ENCODE peak calls at places on chromosomes 16 and 17, in ten cellular contexts. P is esophagus squamous epithelium, K is aorta, I is PC-3, R is ovary, F is colonic mucosa, H is Peyer's patch, S is cardiac muscle cell, W is dorsolateral prefrontal cortex, B is mammary epithelial cell. X is an unnamed sample.
A peak's percentile ranks its signal among the peaks of the same experiment; 100 is the strongest.

GRCh38 chr16:4979736-4980660 is 21.9 kb downstream of the SEC14L5 start:
- DNase-seq in P (no peak), K (peak; percentile 2), I (no peak), R (no peak), F (no peak), H (no peak), S (no peak), W (no peak), B (no peak), X (no peak)

GRCh38 chr16:87037012-87037411 is 280.2 kb downstream of the C16orf95 start:
- DNase-seq in P (no peak), K (no peak), I (no peak), R (no peak), F (no peak), H (no peak), S (no peak), W (no peak), B (no peak), X (no peak)

GRCh38 chr16:11557811-11558210 is 28.9 kb downstream of the LITAF start:
- DNase-seq in P (no peak), K (no peak), I (no peak), R (no peak), F (no peak), H (no peak), S (no peak), W (peak; percentile 43), B (no peak), X (no peak)

GRCh38 chr17:74532115-74532514 is 840 bp upstream of the CD300LB start:
- DNase-seq in P (no peak), K (peak; percentile 83), I (no peak), R (no peak), F (peak; percentile 48), H (peak; percentile 50), S (no peak), W (no peak), B (no peak), X (no peak)

GRCh38 chr17:17408236-17408794 is 68.5 kb upstream of the MED9 start:
- DNase-seq in P (no peak), K (no peak), I (peak; percentile 41), R (no peak), F (no peak), H (no peak), S (peak; percentile 75), W (no peak), B (peak; percentile 72), X (no peak)

GRCh38 chr17:50361561-50362480 is 11.2 kb downstream of the MRPL27 start:
- DNase-seq in P (no peak), K (no peak), I (peak; percentile 79), R (no peak), F (peak; percentile 67), H (peak; percentile 52), S (peak; percentile 84), W (no peak), B (peak; percentile 46), X (peak; percentile 63)

GRCh38 chr16:8878523-8878911 is 3.6 kb upstream of the LITAFD start:
- DNase-seq in P (no peak), K (peak; percentile 38), I (peak; percentile 77), R (no peak), F (no peak), H (no peak), S (peak; percentile 66), W (no peak), B (peak; percentile 72), X (peak; percentile 42)

GRCh38 chr17:50310455-50311111 is 35.3 kb upstream of the XYLT2 start:
- DNase-seq in P (no peak), K (no peak), I (no peak), R (no peak), F (no peak), H (no peak), S (no peak), W (no peak), B (no peak), X (no peak)

GRCh38 chr17:58605470-58605869 is 86.4 kb downstream of the TEX14 start:
- DNase-seq in P (no peak), K (no peak), I (no peak), R (no peak), F (no peak), H (no peak), S (no peak), W (no peak), B (no peak), X (no peak)

GRCh38 chr16:73213761-73214480 is 166.0 kb upstream of the ZFHX3 start:
- DNase-seq in P (no peak), K (no peak), I (peak; percentile 9), R (no peak), F (no peak), H (no peak), S (no peak), W (no peak), B (no peak), X (no peak)

GRCh38 chr17:68431661-68432071 is 25.6 kb downstream of the WIPI1 start:
- DNase-seq in P (no peak), K (no peak), I (peak; percentile 45), R (no peak), F (peak; percentile 15), H (peak; percentile 33), S (peak; percentile 52), W (no peak), B (no peak), X (peak; percentile 35)

GRCh38 chr16:719815-720506 is 985 bp upstream of the ANTKMT start:
- DNase-seq in P (no peak), K (no peak), I (peak; percentile 53), R (no peak), F (peak; percentile 43), H (peak; percentile 65), S (no peak), W (no peak), B (no peak), X (no peak)

GRCh38 chr16:27595993-27596392 is 46.0 kb downstream of the KATNIP start:
- DNase-seq in P (no peak), K (no peak), I (no peak), R (no peak), F (no peak), H (no peak), S (peak; percentile 68), W (no peak), B (no peak), X (no peak)

GRCh38 chr16:78256686-78257375 is 157.4 kb downstream of the WWOX start:
- DNase-seq in P (no peak), K (no peak), I (no peak), R (no peak), F (no peak), H (no peak), S (no peak), W (no peak), B (no peak), X (no peak)

GRCh38 chr17:81807210-81807719 is 3.3 kb downstream of the GCGR start:
- DNase-seq in P (no peak), K (no peak), I (no peak), R (no peak), F (no peak), H (no peak), S (no peak), W (no peak), B (no peak), X (no peak)

GRCh38 chr17:81808778-81809555 is 5.0 kb downstream of the GCGR start:
- DNase-seq in P (no peak), K (no peak), I (no peak), R (no peak), F (no peak), H (no peak), S (no peak), W (no peak), B (no peak), X (no peak)

GRCh38 chr17:81809556-81809998 is 5.6 kb downstream of the GCGR start:
- DNase-seq in P (no peak), K (no peak), I (no peak), R (no peak), F (no peak), H (no peak), S (no peak), W (no peak), B (no peak), X (no peak)

GRCh38 chr17:81806461-81807209 is 2.7 kb downstream of the GCGR start:
- DNase-seq in P (no peak), K (no peak), I (no peak), R (no peak), F (no peak), H (no peak), S (no peak), W (no peak), B (no peak), X (no peak)

GRCh38 chr17:81807839-81808238 is 3.9 kb downstream of the GCGR start:
- DNase-seq in P (no peak), K (no peak), I (no peak), R (no peak), F (no peak), H (no peak), S (no peak), W (no peak), B (no peak), X (no peak)
- H3K27me3 ChIP-seq in P (peaks cover 24% of the 10 kb centered on the region), K (no peaks in the 10 kb centered on the region), I (peaks cover 54% of the 10 kb centered on the region), R (no peaks in the 10 kb centered on the region), F (peaks cover 51% of the 10 kb centered on the region), H (no peaks in the 10 kb centered on the region), S (peaks cover 70% of the 10 kb centered on the region), W (peaks cover 41% of the 10 kb centered on the region), B (peaks cover 28% of the 10 kb centered on the region), X (peaks cover 50% of the 10 kb centered on the region)

DNA sequence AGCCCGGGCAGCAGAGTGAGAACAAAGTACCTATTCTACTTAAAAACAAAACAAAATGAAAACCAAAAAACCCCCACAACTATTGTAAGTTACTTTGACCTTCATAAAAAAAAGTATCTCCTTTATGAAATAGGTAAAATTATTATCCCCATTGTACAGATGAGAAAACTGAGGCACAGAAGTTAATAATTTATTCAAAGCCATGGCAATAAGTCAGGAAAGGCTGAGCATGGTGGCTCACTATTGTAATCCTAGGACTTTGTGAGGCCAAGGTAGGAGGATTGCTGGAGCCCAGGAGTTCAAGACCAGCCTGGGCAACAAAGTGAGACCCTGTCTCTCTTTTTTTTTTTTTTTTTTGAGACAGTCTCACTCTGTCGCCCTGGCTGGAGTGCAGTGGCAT is 30.5 kb downstream of the FCSK start:
- DNase-seq in P (no peak), K (no peak), I (no peak), R (no peak), F (no peak), H (no peak), S (no peak), W (no peak), B (no peak), X (no peak)
- H3K27ac ChIP-seq in P (no peak overlapping the region), K (no peak overlapping the region), I (no peak overlapping the region), R (no peak overlapping the region), F (no peak overlapping the region), H (no peak overlapping the region), S (no peak overlapping the region), W (no peak overlapping the region), B (no peak overlapping the region), X (no peak overlapping the region)

GRCh38 chr17:34622862-34623261 is 43.5 kb downstream of the TMEM132E start:
- DNase-seq in P (no peak), K (no peak), I (no peak), R (no peak), F (no peak), H (no peak), S (no peak), W (no peak), B (no peak), X (no peak)
- H3K27me3 ChIP-seq in P (peaks cover 12% of the 10 kb centered on the region), K (no peaks in the 10 kb centered on the region), I (peaks cover 3% of the 10 kb centered on the region), R (no peaks in the 10 kb centered on the region), F (peaks cover 17% of the 10 kb centered on the region), H (no peaks in the 10 kb centered on the region), S (no peaks in the 10 kb centered on the region), W (peaks cover 5% of the 10 kb centered on the region), B (peaks cover 7% of the 10 kb centered on the region), X (peaks cover 22% of the 10 kb centered on the region)

DNA sequence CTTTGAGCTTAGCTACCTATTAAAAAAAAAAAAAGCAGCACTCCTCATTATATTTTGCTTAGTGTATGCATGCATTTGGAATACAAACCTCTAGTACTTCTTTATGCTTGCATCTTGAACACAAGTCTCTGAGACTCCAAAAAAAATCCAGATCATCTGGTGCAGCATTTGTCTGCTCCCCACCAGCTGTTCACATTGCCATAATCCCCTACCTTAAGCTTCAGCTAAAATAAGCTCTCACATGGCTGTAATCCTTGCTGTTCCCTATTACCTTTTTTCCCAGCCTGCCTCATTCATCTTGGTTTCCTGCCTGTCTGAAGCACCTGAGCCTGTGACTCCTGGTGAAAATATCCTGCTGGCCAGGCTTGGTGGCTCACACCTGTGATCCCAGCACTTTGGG is 7.5 kb upstream of the NFATC2IP start:
- DNase-seq in P (no peak), K (no peak), I (no peak), R (no peak), F (no peak), H (no peak), S (no peak), W (no peak), B (no peak), X (no peak)
- H3K27ac ChIP-seq in P (no peak overlapping the region), K (no peak overlapping the region), I (no peak overlapping the region), R (no peak overlapping the region), F (no peak overlapping the region), H (no peak overlapping the region), S (no peak overlapping the region), W (no peak overlapping the region), B (no peak overlapping the region), X (no peak overlapping the region)

X was measured in brain microvascular endothelial cell.